ENCODE peak calls at places on chromosome 3, in four cellular contexts. One of them, this sample, is unnamed.

GRCh38 chr3:171535133-171535532 is 74.9 kb upstream of the TNIK start:
- DNase-seq in SK-N-SH: no peak
- DNase-seq in WTC11: no peak
- DNase-seq in GM12878: no peak
- DNase-seq in this sample: no peak

GRCh38 chr3:175434591-175434990 is 575.5 kb downstream of the NAALADL2 start:
- DNase-seq in SK-N-SH: no peak
- DNase-seq in WTC11: no peak
- DNase-seq in GM12878: no peak
- DNase-seq in this sample: no peak

GRCh38 chr3:50671331-50671730 is 3.4 kb upstream of the DOCK3 start:
- DNase-seq in SK-N-SH: no peak
- DNase-seq in WTC11: no peak
- DNase-seq in GM12878: no peak
- DNase-seq in this sample: no peak

GRCh38 chr3:129181834-129182233 is 1.9 kb downstream of the CNBP start:
- DNase-seq in SK-N-SH: no peak
- DNase-seq in WTC11: no peak
- DNase-seq in GM12878: no peak
- DNase-seq in this sample: no peak

GRCh38 chr3:70433091-70433490 is 120.7 kb upstream of the MDFIC2 start:
- DNase-seq in SK-N-SH: no peak
- DNase-seq in WTC11: no peak
- DNase-seq in GM12878: no peak
- DNase-seq in this sample: no peak

GRCh38 chr3:182567666-182568065 is 225.6 kb upstream of the ATP11B start:
- DNase-seq in SK-N-SH: no peak
- DNase-seq in WTC11: peak
- DNase-seq in GM12878: no peak
- DNase-seq in this sample: no peak

GRCh38 chr3:30421261-30421660 is 185.1 kb upstream of the TGFBR2 start:
- DNase-seq in SK-N-SH: no peak
- DNase-seq in WTC11: no peak
- DNase-seq in GM12878: no peak
- DNase-seq in this sample: no peak

GRCh38 chr3:50577348-50577747 is 8.0 kb downstream of the HEMK1 start:
- DNase-seq in SK-N-SH: no peak
- DNase-seq in WTC11: no peak
- DNase-seq in GM12878: no peak
- DNase-seq in this sample: peak

GRCh38 chr3:21672303-21672702 is 78.7 kb downstream of the ZNF385D start:
- DNase-seq in SK-N-SH: no peak
- DNase-seq in WTC11: no peak
- DNase-seq in GM12878: no peak
- DNase-seq in this sample: no peak

GRCh38 chr3:33317963-33318708 is 40.9 kb downstream of the FBXL2 start:
- DNase-seq in SK-N-SH: no peak
- DNase-seq in WTC11: no peak
- DNase-seq in GM12878: no peak
- DNase-seq in this sample: no peak

GRCh38 chr3:195700319-195700718 is 20.5 kb upstream of the MUC20 start:
- DNase-seq in SK-N-SH: no peak
- DNase-seq in WTC11: no peak
- DNase-seq in GM12878: no peak
- DNase-seq in this sample: no peak

GRCh38 chr3:179716226-179716625 is 63.4 kb downstream of the USP13 start:
- DNase-seq in SK-N-SH: no peak
- DNase-seq in WTC11: no peak
- DNase-seq in GM12878: no peak
- DNase-seq in this sample: no peak

GRCh38 chr3:170809021-170809974 is 60.7 kb downstream of the RPL22L1 start:
- DNase-seq in SK-N-SH: peak
- DNase-seq in WTC11: peak
- DNase-seq in GM12878: no peak
- DNase-seq in this sample: peak

GRCh38 chr3:173584093-173584833 is 186.7 kb downstream of the NLGN1 start:
- DNase-seq in SK-N-SH: peak
- DNase-seq in WTC11: peak
- DNase-seq in GM12878: no peak
- DNase-seq in this sample: peak
- TF ChIP-seq USF1 in SK-N-SH: no peak
- TF ChIP-seq USF1 in WTC11: no peak
- TF ChIP-seq USF1 in GM12878: no peak
- TF ChIP-seq USF1 in this sample: no peak

DNA sequence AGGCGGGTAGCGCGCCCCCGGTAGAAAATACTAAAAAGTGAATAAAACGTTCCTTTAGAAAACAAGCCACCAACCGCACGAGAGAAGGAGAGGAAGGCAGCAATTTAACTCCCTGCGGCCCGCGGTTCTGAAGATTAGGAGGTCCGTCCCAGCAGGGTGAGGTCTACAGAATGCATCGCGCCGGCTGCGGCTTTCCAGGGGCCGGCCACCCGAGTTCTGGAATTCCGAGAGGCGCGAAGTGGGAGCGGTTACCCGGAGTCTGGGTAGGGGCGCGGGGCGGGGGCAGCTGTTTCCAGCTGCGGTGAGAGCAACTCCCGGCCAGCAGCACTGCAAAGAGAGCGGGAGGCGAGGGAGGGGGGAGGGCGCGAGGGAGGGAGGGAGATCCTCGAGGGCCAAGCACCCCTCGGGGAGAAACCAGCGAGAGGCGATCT is 318.6 kb downstream of the FGF12 start:
- DNase-seq in SK-N-SH: peak
- DNase-seq in WTC11: peak
- DNase-seq in GM12878: no peak
- DNase-seq in this sample: no peak
- TF ChIP-seq USF1 in SK-N-SH: no peak
- TF ChIP-seq USF1 in WTC11: no peak
- TF ChIP-seq USF1 in GM12878: no peak
- TF ChIP-seq USF1 in this sample: no peak

DNA sequence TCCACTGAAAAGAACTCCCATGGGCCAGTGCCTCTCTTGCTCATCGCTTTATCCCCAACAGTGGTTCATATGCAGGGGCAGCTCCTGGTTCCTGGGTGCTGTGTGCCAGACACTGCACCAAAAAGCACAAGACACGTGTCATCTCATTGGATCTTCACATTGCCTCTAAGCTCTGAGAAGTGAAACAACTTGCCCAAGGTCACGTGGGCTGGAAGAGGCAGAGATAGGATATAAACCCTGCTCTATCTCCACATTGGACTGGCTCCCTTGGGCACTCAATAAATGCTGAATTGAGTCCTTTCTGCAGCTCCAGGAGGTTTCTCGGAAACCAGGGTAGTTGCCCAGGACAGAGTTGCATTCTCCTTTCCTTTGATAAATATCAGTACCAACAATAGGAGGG is 88.1 kb downstream of the SRGAP3 start:
- DNase-seq in SK-N-SH: no peak
- DNase-seq in WTC11: no peak
- DNase-seq in GM12878: no peak
- DNase-seq in this sample: no peak
- TF ChIP-seq USF1 in SK-N-SH: no peak
- TF ChIP-seq USF1 in WTC11: no peak
- TF ChIP-seq USF1 in GM12878: peak
- TF ChIP-seq USF1 in this sample: peak

DNA sequence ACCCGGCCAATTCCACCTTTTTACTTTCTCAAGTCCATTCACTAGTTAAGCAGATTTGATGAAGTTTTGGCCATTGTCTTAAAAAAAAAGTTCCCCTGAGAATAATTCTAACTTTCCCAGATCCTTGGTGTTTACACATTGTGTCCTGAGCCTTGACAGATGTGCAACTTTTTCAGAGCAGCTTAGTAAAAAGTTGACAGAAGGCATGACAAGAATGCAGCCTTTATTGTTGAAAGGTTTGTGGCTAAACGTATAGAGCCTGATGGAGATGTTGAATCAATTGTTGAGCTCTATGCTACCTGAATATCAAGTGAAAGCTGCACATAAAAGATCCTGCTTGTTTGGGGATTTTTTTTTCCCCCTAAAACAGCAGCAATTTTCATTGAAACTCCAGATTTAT is 75.3 kb upstream of the CMTM7 start:
- DNase-seq in SK-N-SH: no peak
- DNase-seq in WTC11: no peak
- DNase-seq in GM12878: no peak
- DNase-seq in this sample: no peak
- TF ChIP-seq USF1 in SK-N-SH: no peak
- TF ChIP-seq USF1 in WTC11: no peak
- TF ChIP-seq USF1 in GM12878: no peak
- TF ChIP-seq USF1 in this sample: no peak

GRCh38 chr3:150370982-150371381 is 37.1 kb upstream of the TSC22D2 start:
- DNase-seq in SK-N-SH: no peak
- DNase-seq in WTC11: no peak
- DNase-seq in GM12878: no peak
- DNase-seq in this sample: no peak

GRCh38 chr3:150372320-150373118 is 35.6 kb upstream of the TSC22D2 start:
- DNase-seq in SK-N-SH: no peak
- DNase-seq in WTC11: no peak
- DNase-seq in GM12878: no peak
- DNase-seq in this sample: no peak

GRCh38 chr3:150367771-150368170 is 40.3 kb upstream of the TSC22D2 start:
- DNase-seq in SK-N-SH: no peak
- DNase-seq in WTC11: no peak
- DNase-seq in GM12878: no peak
- DNase-seq in this sample: no peak

GRCh38 chr3:150371741-150372254 is 36.3 kb upstream of the TSC22D2 start:
- DNase-seq in SK-N-SH: no peak
- DNase-seq in WTC11: no peak
- DNase-seq in GM12878: no peak
- DNase-seq in this sample: peak

DNA sequence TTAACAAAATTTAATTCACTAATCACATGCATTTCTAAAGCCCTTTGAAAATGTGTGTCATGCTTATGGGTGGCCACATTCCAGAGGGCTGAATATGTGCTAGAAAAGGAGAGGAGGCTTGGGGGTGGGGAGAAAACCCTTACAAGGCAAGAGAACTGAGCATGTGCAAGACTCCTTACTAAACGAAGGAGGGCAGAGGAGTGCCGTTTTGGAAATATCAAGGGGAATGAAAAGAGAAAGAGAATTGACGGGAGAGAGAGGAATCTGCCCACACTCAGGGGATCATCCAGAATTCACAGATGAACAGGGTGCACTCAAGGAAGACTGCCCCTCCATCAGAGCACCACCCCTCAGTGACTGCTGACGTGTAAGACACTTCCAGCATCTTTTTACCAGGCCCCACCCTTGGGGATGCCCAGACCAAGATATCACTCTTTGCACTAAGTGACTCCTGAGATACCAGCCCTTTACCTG is 37.9 kb upstream of the TSC22D2 start:
- DNase-seq in SK-N-SH: no peak
- DNase-seq in WTC11: peak
- DNase-seq in GM12878: no peak
- DNase-seq in this sample: peak
- TF ChIP-seq USF1 in SK-N-SH: peak
- TF ChIP-seq USF1 in WTC11: no peak
- TF ChIP-seq USF1 in GM12878: no peak
- TF ChIP-seq USF1 in this sample: no peak

This sample was measured in K562.